ENCODE peak calls at places on chromosomes 1 and 21, in nine cellular contexts. D is thoracic aorta; Q is stomach; C is mammary epithelial cell; J is CD8-positive, alpha-beta T cell; X is AG04450; U is RWPE2; O is pancreas; V is left lung. K is an unnamed sample.

GRCh38 chr1:243595527-243596206 is 254.4 kb downstream of the AKT3 start:
- DNase-seq in D (no peak), Q (no peak), C (peak; percentile 84), J (no peak), X (peak; percentile 32), U (no peak), O (no peak), V (no peak), K (peak; percentile 13)

GRCh38 chr1:18105196-18105595 is 2.4 kb upstream of the IGSF21 start:
- DNase-seq in D (no peak), Q (no peak), C (no peak), J (no peak), X (no peak), U (no peak), O (no peak), V (no peak), K (no peak)

GRCh38 chr1:169151338-169151837 is 44.9 kb downstream of the ATP1B1 start:
- DNase-seq in D (no peak), Q (no peak), C (no peak), J (no peak), X (no peak), U (no peak), O (no peak), V (no peak), K (no peak)

GRCh38 chr21:34813266-34813886 is 144.6 kb downstream of the CLIC6 start:
- DNase-seq in D (no peak), Q (peak; percentile 53), C (peak; percentile 98), J (no peak), X (peak; percentile 48), U (peak; percentile 96), O (no peak), V (no peak), K (peak; percentile 90)

GRCh38 chr21:39022901-39023693 is 160.2 kb downstream of the PSMG1 start:
- DNase-seq in D (peak; percentile 62), Q (no peak), C (no peak), J (no peak), X (no peak), U (no peak), O (peak; percentile 67), V (no peak), K (no peak)

GRCh38 chr1:173554541-173555250 is 48.2 kb downstream of the SLC9C2 start:
- DNase-seq in D (no peak), Q (no peak), C (peak; percentile 59), J (no peak), X (no peak), U (no peak), O (no peak), V (no peak), K (peak; percentile 76)

GRCh38 chr1:94873520-94874351 is 53.2 kb downstream of the CNN3 start:
- DNase-seq in D (no peak), Q (no peak), C (no peak), J (no peak), X (no peak), U (no peak), O (no peak), V (no peak), K (no peak)

GRCh38 chr1:223001653-223002634 is 141.1 kb downstream of the TLR5 start:
- DNase-seq in D (no peak), Q (no peak), C (peak; percentile 39), J (no peak), X (no peak), U (no peak), O (no peak), V (no peak), K (peak; percentile 15)

GRCh38 chr1:214541693-214542092 is 9.7 kb downstream of the PTPN14 start:
- DNase-seq in D (no peak), Q (no peak), C (no peak), J (no peak), X (no peak), U (no peak), O (no peak), V (no peak), K (no peak)

GRCh38 chr1:159881930-159882839 is 17.8 kb downstream of the CFAP45 start:
- DNase-seq in D (no peak), Q (peak; percentile 89), C (peak; percentile 100), J (peak; percentile 64), X (peak; percentile 95), U (peak; percentile 98), O (peak; percentile 70), V (peak; percentile 81), K (peak; percentile 95)

GRCh38 chr1:1763657-1764621 is 14.3 kb downstream of the NADK start:
- DNase-seq in D (no peak), Q (peak; percentile 52), C (peak; percentile 94), J (no peak), X (no peak), U (peak; percentile 75), O (peak; percentile 55), V (peak; percentile 88), K (peak; percentile 64)

DNA sequence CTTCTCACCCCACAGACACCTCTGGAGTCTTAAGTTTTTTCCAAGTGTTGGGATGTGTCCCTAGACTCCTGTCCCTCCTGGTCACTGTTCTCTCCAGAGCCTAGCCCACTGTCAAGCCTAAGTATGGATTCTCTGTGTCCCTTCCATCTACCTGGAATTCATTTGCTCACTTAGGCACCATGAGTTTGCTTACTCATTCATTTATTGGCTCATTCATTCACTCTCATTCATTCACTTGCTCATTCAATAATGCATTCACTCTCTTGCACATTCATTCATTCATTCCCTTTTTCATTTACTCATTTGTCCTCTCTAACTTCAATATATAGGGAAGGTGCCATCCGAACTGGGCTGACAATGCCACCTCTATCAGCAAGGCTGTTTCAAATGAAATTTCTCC is 1.6 kb downstream of the S100A16 start:
- DNase-seq in D (no peak), Q (no peak), C (no peak), J (no peak), X (no peak), U (no peak), O (no peak), V (no peak), K (no peak)
- TF ChIP-seq CTCF in D (no peak), Q (no peak), C (no peak), J (no peak), X (no peak), U (no peak), O (no peak), V (no peak), K (no peak)

GRCh38 chr1:8329439-8329838 is 11.5 kb downstream of the SLC45A1 start:
- DNase-seq in D (no peak), Q (no peak), C (no peak), J (no peak), X (no peak), U (no peak), O (no peak), V (no peak), K (no peak)
- H3K27ac ChIP-seq in D (peak overlapping the region; percentile 40), Q (no peak overlapping the region), C (no peak overlapping the region), J (no peak overlapping the region), X (no peak overlapping the region), U (no peak overlapping the region), O (no peak overlapping the region), V (no peak overlapping the region), K (no peak overlapping the region)

GRCh38 chr21:44455524-44456206 is 355 bp downstream of the LRRC3 start:
- DNase-seq in D (no peak), Q (peak; percentile 65), C (peak; percentile 34), J (peak; percentile 60), X (no peak), U (peak; percentile 62), O (peak; percentile 60), V (peak; percentile 62), K (peak; percentile 45)
- TF ChIP-seq CTCF in D (no peak), Q (no peak), C (peak; percentile 43), J (no peak), X (no peak), U (peak; percentile 70), O (no peak), V (no peak), K (peak; percentile 61)

GRCh38 chr1:9798236-9799130 is 25.3 kb downstream of the CLSTN1 start:
- DNase-seq in D (no peak), Q (no peak), C (peak; percentile 46), J (no peak), X (no peak), U (no peak), O (no peak), V (no peak), K (no peak)
- H3K27ac ChIP-seq in D (peak overlapping the region; percentile 46), Q (no peak overlapping the region), C (peak overlapping the region; percentile 35), J (no peak overlapping the region), X (no peak overlapping the region), U (peak overlapping the region; percentile 34), O (no peak overlapping the region), V (no peak overlapping the region), K (peak overlapping the region; percentile 87)

DNA sequence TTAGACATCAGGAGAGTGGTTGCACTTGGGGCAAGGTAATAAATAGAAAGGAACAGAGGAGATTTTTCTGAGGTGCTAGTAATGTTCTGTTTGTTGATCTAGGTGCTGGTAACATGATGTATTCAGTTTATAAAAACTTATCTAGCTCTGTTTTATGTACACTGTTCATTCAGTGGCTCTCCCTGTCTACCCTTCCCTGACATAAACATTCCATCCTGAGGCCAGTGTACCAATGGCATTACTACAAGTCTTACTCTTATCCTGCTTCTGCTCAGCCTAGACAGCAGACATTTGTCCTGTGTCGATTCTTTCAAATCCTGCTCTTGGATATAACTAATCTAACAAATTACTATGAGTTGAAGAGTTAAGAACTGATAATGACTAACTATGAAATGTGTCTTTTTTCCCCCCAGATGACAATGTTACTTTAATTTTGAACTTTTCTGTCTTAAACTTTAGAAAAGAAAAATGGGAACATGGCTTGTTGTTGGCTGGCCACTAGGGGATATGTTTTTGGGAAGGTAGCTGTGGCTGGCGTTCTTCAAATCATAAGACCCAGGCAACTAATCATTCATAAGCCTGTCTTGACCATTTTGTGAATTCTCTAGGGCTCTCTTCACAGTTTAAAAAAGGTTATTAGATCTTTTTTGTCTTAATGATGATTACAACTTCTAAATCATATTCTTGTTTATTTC is 390.9 kb downstream of the PBX1 start:
- DNase-seq in D (no peak), Q (no peak), C (no peak), J (no peak), X (no peak), U (no peak), O (no peak), V (no peak), K (no peak)
- TF ChIP-seq CTCF in D (no peak), Q (no peak), C (no peak), J (no peak), X (no peak), U (no peak), O (no peak), V (no peak), K (no peak)

GRCh38 chr1:100249537-100250257 is at the start of gene DBT:
- DNase-seq in D (peak; percentile 96), Q (peak; percentile 95), C (peak; percentile 94), J (peak; percentile 92), X (peak; percentile 78), U (peak; percentile 96), O (peak; percentile 95), V (peak; percentile 97), K (peak; percentile 99)
- H3K27ac ChIP-seq in D (peak within 1 kb of the TSS; percentile 87), Q (peak within 1 kb of the TSS; percentile 90), C (peak within 1 kb of the TSS; percentile 61), J (peak within 1 kb of the TSS; percentile 71), X (peak within 1 kb of the TSS; percentile 69), U (peak within 1 kb of the TSS; percentile 22), O (peak within 1 kb of the TSS; percentile 82), V (peak within 1 kb of the TSS; percentile 80), K (peak within 1 kb of the TSS; percentile 78)

K was measured in RWPE1.